ENCODE peak calls at places on chromosome 13, in eight cellular contexts. E is HCT116, N is NB4, O is A549, J is heart left ventricle, K is breast epithelium, Q is IMR-90, P is body of pancreas. R is an unnamed sample.

GRCh38 chr13:46667687-46668281 is 114.8 kb downstream of the LRCH1 start:
- DNase-seq in E (no peak), N (no peak), O (no peak), J (no peak), K (no peak), Q (no peak), P (no peak), R (no peak)

GRCh38 chr13:66994097-66994496 is 236.0 kb downstream of the PCDH9 start:
- DNase-seq in E (no peak), N (no peak), O (peak), J (peak), K (peak), Q (peak), P (peak), R (peak)

GRCh38 chr13:98265669-98266551 is 88.8 kb upstream of the RNF113B start:
- DNase-seq in E (no peak), N (no peak), O (no peak), J (no peak), K (no peak), Q (peak), P (peak), R (no peak)

GRCh38 chr13:90564566-90564965 is 782.9 kb upstream of the MIR17HG start:
- DNase-seq in E (no peak), N (no peak), O (no peak), J (no peak), K (no peak), Q (no peak), P (no peak), R (no peak)

GRCh38 chr13:102440259-102440936 is 38.5 kb upstream of the FGF14 start:
- DNase-seq in E (no peak), N (no peak), O (no peak), J (no peak), K (no peak), Q (no peak), P (peak), R (no peak)

GRCh38 chr13:106491463-106491862 is 44.0 kb downstream of the EFNB2 start:
- DNase-seq in E (no peak), N (no peak), O (no peak), J (no peak), K (no peak), Q (no peak), P (no peak), R (no peak)

GRCh38 chr13:86892330-86892729 is 778.8 kb upstream of the SLITRK5 start:
- DNase-seq in E (no peak), N (no peak), O (no peak), J (no peak), K (no peak), Q (peak), P (no peak), R (no peak)

GRCh38 chr13:73810647-73811046 is 323.6 kb downstream of the KLF12 start:
- DNase-seq in E (no peak), N (no peak), O (no peak), J (no peak), K (no peak), Q (peak), P (no peak), R (no peak)

GRCh38 chr13:109139346-109139745 is 509.9 kb downstream of the MYO16 start:
- DNase-seq in E (no peak), N (no peak), O (no peak), J (no peak), K (no peak), Q (no peak), P (no peak), R (no peak)

GRCh38 chr13:51541809-51542258 is 42.4 kb upstream of the WDFY2 start:
- DNase-seq in E (no peak), N (no peak), O (no peak), J (no peak), K (no peak), Q (no peak), P (peak), R (peak)

GRCh38 chr13:47126432-47126831 is 229.6 kb upstream of the HTR2A start:
- DNase-seq in E (no peak), N (peak), O (no peak), J (no peak), K (no peak), Q (no peak), P (peak), R (no peak)

GRCh38 chr13:46552302-46552680 is 679 bp upstream of the LRCH1 start:
- DNase-seq in E (no peak), N (peak), O (no peak), J (no peak), K (no peak), Q (no peak), P (peak), R (no peak)

GRCh38 chr13:51895906-51896888 is 34.4 kb downstream of the CCDC70 start:
- DNase-seq in E (peak), N (peak), O (peak), J (no peak), K (no peak), Q (peak), P (peak), R (peak)

GRCh38 chr13:105982219-105982618 is 553.2 kb downstream of the EFNB2 start:
- DNase-seq in E (no peak), N (peak), O (no peak), J (no peak), K (no peak), Q (no peak), P (no peak), R (no peak)

GRCh38 chr13:35839746-35840273 is 291.4 kb downstream of the DCLK1 start:
- DNase-seq in E (no peak), N (no peak), O (no peak), J (no peak), K (no peak), Q (no peak), P (no peak), R (no peak)

GRCh38 chr13:92967923-92968322 is 258.7 kb upstream of the GPC6 start:
- DNase-seq in E (no peak), N (no peak), O (no peak), J (no peak), K (no peak), Q (peak), P (no peak), R (no peak)

GRCh38 chr13:77919351-77920294 is 992 bp upstream of the EDNRB start:
- DNase-seq in E (no peak), N (peak), O (peak), J (peak), K (no peak), Q (peak), P (peak), R (peak)

GRCh38 chr13:46184277-46184699 is 2.3 kb upstream of the LCP1 start:
- DNase-seq in E (peak), N (peak), O (peak), J (no peak), K (no peak), Q (no peak), P (peak), R (peak)

GRCh38 chr13:46475586-46475991 is 77.4 kb upstream of the LRCH1 start:
- DNase-seq in E (no peak), N (no peak), O (no peak), J (no peak), K (no peak), Q (no peak), P (no peak), R (no peak)

GRCh38 chr13:40116008-40116407 is 460.5 kb downstream of the COG6 start:
- DNase-seq in E (peak), N (peak), O (peak), J (no peak), K (no peak), Q (peak), P (peak), R (peak)

GRCh38 chr13:97058417-97058816 is 64.1 kb upstream of the OXGR1 start:
- DNase-seq in E (no peak), N (no peak), O (no peak), J (no peak), K (no peak), Q (no peak), P (no peak), R (no peak)

GRCh38 chr13:110137677-110138008 is 169.3 kb downstream of the COL4A1 start:
- DNase-seq in E (peak), N (no peak), O (peak), J (no peak), K (peak), Q (no peak), P (peak), R (peak)

GRCh38 chr13:62278271-62278670 is 862.6 kb upstream of the PCDH20 start:
- DNase-seq in E (no peak), N (no peak), O (no peak), J (no peak), K (no peak), Q (no peak), P (no peak), R (no peak)

GRCh38 chr13:37755349-37755748 is 114.2 kb downstream of the TRPC4 start:
- DNase-seq in E (no peak), N (no peak), O (no peak), J (no peak), K (no peak), Q (no peak), P (no peak), R (no peak)

GRCh38 chr13:30108216-30108912 is 199.0 kb downstream of the KATNAL1 start:
- DNase-seq in E (no peak), N (no peak), O (no peak), J (no peak), K (no peak), Q (no peak), P (no peak), R (no peak)
- TF ChIP-seq POLR2A in E (no peak), N (no peak), O (no peak), J (no peak), K (no peak), Q (no peak), P (no peak), R (no peak)

DNA sequence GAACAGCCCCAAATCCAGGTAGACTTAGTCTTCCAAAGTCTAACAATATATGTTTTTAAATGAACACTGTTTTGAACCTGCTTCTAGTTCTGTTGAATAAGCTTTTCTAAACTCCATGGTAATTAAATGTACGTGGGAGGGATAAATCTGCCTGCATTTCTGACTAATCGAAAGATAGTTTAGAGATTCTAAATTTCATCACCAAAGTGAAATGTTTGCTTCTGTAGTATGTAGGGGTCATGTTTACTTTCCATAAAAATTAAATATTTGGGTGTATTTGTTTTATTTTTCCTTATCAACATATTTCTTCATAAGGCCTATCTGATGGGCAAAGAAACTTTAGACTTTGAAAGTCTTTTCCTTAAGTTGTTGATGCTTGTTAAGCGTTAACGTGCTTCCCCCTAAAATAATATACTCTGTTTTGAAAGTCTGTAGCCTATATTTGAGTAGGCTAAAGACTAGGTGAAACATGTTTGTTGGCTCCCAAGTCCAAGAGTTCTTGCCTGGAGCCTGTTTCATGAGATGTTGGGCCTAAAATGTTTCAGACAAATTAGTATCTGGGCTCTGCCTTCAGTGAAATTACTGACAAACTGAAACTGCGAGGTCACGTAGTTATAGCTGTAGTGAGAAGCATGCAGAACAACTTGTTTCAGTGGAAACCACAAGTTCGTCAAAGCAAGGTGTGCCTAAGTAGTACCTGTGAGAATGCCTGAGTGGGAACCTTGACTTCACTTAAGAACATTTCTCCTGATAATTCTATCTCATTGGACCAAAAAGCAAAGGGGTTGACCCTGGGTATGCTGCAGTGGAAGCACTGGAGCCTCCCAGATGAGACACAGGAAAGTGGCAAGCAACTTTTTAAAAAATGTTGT is 126.2 kb downstream of the LMO7 start:
- DNase-seq in E (no peak), N (no peak), O (no peak), J (no peak), K (no peak), Q (peak), P (no peak), R (no peak)
- TF ChIP-seq POLR2A in E (no peak), N (no peak), O (no peak), J (no peak), K (no peak), Q (no peak), P (peak), R (no peak)

GRCh38 chr13:113296842-113297369 is at the start of gene LAMP1:
- DNase-seq in E (peak), N (peak), O (peak), J (peak), K (peak), Q (peak), P (peak), R (peak)
- TF ChIP-seq POLR2A in E (no peak), N (peak), O (peak), J (peak), K (peak), Q (peak), P (peak), R (peak)

GRCh38 chr13:26221721-26222522 is at the start of gene RNF6:
- DNase-seq in E (peak), N (peak), O (peak), J (peak), K (peak), Q (peak), P (peak), R (peak)
- TF ChIP-seq POLR2A in E (peak), N (peak), O (peak), J (peak), K (no peak), Q (peak), P (peak), R (peak)

DNA sequence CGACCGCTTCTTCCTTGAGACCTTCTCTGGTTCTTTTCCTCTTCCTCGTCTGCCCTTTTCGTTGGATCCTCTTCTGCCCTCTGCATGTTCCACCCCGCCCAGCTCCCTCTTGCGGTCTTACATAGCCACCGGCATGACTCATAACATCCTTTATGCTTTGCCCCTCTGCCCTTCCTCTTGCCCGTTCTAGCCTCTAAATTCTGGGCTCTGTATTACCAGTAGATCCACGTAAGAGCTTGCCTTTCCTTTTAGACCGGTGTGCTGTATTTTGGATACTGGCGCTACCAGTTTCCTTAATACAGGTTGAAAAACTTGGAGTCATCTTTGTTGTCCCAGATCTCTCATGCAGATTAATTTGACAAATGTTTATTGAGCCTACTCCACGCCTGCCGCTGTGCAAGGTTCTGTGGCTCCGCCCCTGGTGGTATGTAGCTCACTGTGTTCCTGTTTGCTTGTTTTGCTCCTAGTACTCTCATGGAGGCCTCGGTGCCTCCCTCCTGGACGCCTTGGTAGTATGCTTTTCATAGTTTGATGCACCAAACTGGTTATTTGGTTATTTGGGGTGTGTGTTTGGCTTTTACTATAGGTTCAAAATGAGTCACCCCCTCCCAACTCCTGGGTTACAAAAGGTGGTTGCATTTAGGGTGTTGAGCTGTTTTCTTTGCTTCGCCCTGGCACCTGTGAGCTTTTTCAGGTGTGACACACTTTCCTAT is 1.7 kb downstream of the GTF3A start:
- DNase-seq in E (peak), N (peak), O (peak), J (peak), K (peak), Q (peak), P (peak), R (peak)
- TF ChIP-seq POLR2A in E (peak), N (peak), O (no peak), J (no peak), K (no peak), Q (no peak), P (peak), R (peak)

DNA sequence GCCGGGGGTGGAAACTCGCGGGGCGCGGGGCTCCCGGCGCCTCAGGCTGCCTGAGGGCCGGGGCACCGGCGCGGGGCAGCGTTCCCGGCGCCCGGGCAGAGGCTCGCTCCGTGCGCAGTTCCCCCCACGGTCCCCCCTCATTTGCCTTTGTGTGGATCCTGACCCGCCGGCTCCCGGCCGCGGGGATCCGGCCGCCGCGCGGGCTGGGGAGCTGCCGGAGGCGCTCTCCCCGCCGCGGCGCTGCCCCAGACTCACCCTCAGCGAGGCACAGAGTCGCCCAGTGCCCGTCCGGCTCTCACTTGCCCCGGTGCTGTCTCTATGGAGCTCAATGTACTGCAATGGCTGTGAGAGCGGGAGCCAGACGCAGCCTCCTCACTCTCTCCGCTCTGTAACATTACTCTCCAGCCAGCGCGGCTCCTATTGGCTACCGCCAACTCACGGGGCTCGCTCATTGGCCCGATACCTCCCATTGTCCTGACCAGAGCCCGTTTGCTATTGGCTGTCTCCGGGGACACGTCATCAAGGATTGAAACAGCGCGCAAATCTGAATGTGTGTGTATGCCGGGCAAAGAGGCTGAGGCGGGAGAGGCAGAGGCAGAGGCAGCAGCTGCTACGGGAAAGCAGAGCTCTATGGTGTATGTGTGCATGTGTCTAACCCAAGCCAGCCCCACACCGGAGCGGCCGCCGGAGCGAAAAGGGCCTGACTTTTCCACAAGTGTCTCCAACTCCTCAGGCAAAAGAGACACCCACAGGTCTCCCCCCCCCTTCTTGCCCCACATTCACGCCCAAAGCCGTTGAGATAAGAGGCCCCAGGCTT is at the start of gene HMGB1:
- DNase-seq in E (peak), N (peak), O (peak), J (peak), K (peak), Q (peak), P (peak), R (peak)
- TF ChIP-seq POLR2A in E (peak), N (peak), O (peak), J (peak), K (peak), Q (peak), P (peak), R (peak)

GRCh38 chr13:49693877-49694276 is 2.6 kb upstream of the EBPL start:
- DNase-seq in E (no peak), N (no peak), O (no peak), J (no peak), K (no peak), Q (no peak), P (no peak), R (no peak)

GRCh38 chr13:49694446-49694845 is 3.2 kb upstream of the EBPL start:
- DNase-seq in E (no peak), N (no peak), O (no peak), J (no peak), K (no peak), Q (no peak), P (no peak), R (no peak)

GRCh38 chr13:49693191-49693733 is 2.0 kb upstream of the EBPL start:
- DNase-seq in E (no peak), N (no peak), O (no peak), J (no peak), K (no peak), Q (peak), P (no peak), R (no peak)

GRCh38 chr13:49690133-49690989 is 925 bp downstream of the EBPL start:
- DNase-seq in E (no peak), N (peak), O (peak), J (no peak), K (no peak), Q (peak), P (peak), R (peak)

DNA sequence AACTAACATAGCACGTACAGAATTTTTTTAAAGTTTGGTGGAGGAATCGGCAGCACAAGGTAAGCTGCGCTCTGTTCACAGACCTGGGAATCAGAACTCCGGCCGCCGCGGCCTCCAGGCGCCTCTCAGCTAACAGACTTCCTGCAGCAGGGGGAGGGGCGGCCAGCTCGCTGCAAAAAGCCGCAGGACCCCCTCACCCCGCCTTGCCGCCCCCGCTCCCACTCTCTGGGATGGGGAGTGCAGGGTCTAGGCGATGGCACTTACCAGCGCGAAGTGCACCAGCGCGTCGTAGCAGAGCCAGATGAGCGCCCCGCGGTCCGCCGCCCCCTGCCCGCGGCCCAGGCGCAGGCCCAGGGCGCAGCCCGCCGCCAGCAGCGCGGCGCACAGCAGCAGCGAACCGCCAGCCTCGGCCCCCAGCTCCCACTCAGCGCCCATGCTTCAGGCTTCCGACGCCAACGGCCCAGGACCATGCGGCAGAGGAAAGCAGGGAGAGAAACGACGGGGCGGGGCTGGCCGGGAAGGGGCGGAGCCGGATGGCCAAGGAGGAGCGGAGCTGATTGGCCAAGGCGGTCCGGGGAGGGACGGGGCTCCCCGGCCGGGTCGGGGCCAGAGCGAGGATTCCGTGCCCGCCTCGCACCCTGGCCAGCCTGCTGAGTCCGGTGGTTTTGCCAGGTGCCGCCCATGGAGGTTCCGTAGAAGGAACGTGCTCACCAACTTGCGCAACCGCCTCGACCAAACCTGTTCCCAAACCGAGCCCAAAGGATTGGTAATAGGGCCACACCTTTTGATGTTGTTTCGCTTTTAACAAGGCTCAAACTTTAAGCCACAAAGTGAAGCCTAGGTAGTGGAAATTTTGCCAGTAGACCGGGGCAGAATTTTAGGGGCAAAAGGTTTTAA is at the start of gene EBPL:
- DNase-seq in E (peak), N (peak), O (peak), J (peak), K (peak), Q (peak), P (peak), R (peak)
- TF ChIP-seq POLR2A in E (peak), N (peak), O (peak), J (peak), K (peak), Q (no peak), P (peak), R (peak)

R was measured in erythroblast.